ENCODE peak calls at places on chromosome 13, in nine cellular contexts. S is NCI-H1048, A is GM03348, C is WERI-Rb-1, V is cerebellar cortex, P is T-cell, Y is frontal cortex, E is NCI-H2029, O is EL. B is an unnamed sample.
A peak's percentile ranks its signal among the peaks of the same experiment; 100 is the strongest.

GRCh38 chr13:30791354-30791921 is 56.1 kb downstream of the ALOX5AP start:
- DNase-seq in E (no peak), Y (no peak), P (no peak), S (no peak), O (no peak), V (peak; percentile 77), A (peak; percentile 73), C (no peak), B (no peak)

GRCh38 chr13:67238277-67238859 is 8.2 kb upstream of the PCDH9 start:
- DNase-seq in V (peak; percentile 53), E (no peak), S (no peak), P (no peak), Y (no peak), A (peak; percentile 27), C (no peak), O (peak; percentile 37), B (no peak)

GRCh38 chr13:49225358-49226042 is 5.4 kb downstream of the MLNR start:
- DNase-seq in E (peak; percentile 16), V (no peak), C (no peak), Y (no peak), O (no peak), S (no peak), A (no peak), P (no peak), B (no peak)

GRCh38 chr13:76764916-76765315 is 121.3 kb downstream of the KCTD12 start:
- DNase-seq in P (no peak), O (no peak), A (no peak), S (no peak), V (peak; percentile 77), Y (no peak), E (no peak), C (no peak), B (no peak)

GRCh38 chr13:23680836-23681235 is 110.6 kb downstream of the TNFRSF19 start:
- DNase-seq in S (no peak), E (no peak), Y (no peak), C (no peak), V (no peak), A (no peak), P (no peak), O (no peak), B (no peak)

GRCh38 chr13:31377946-31378345 is 178.2 kb downstream of the B3GLCT start:
- DNase-seq in A (no peak), Y (no peak), P (no peak), S (no peak), O (no peak), C (no peak), V (no peak), E (no peak), B (no peak)

GRCh38 chr13:26976336-26976735 is 195.3 kb downstream of the USP12 start:
- DNase-seq in E (no peak), A (no peak), Y (no peak), O (no peak), S (no peak), C (no peak), V (no peak), P (no peak), B (no peak)

GRCh38 chr13:30052127-30052526 is 201.7 kb upstream of the UBL3 start:
- DNase-seq in C (no peak), V (no peak), Y (no peak), A (no peak), O (no peak), P (no peak), S (no peak), E (no peak), B (no peak)

GRCh38 chr13:98960331-98961203 is 17.3 kb downstream of the DOCK9 start:
- DNase-seq in V (no peak), S (no peak), A (no peak), C (no peak), O (no peak), E (no peak), Y (no peak), P (no peak), B (no peak)

GRCh38 chr13:75481176-75482069 is 546 bp downstream of the TBC1D4 start:
- DNase-seq in S (no peak), Y (peak; percentile 26), O (peak; percentile 47), E (no peak), A (peak; percentile 62), P (no peak), V (no peak), C (peak; percentile 12), B (peak; percentile 13)

GRCh38 chr13:112674412-112675383 is 15.1 kb upstream of the ATP11A start:
- DNase-seq in S (no peak), E (no peak), Y (no peak), V (no peak), P (no peak), A (no peak), C (no peak), O (no peak), B (no peak)

GRCh38 chr13:41370736-41371135 is 59.7 kb downstream of the NAA16 start:
- DNase-seq in S (no peak), C (no peak), A (no peak), Y (no peak), P (no peak), E (no peak), O (peak; percentile 41), V (no peak), B (no peak)

GRCh38 chr13:89097994-89098393 is 1426.8 kb downstream of the SLITRK5 start:
- DNase-seq in O (no peak), S (no peak), Y (no peak), E (no peak), V (no peak), C (no peak), A (no peak), P (no peak), B (no peak)

B was measured in CD4-positive, alpha-beta memory T cell.